ENCODE peak calls at places on chromosomes 5 and 9, in six cellular contexts. G is GM20000, P is NCI-H510A treated with DMSO at 0.1 percent for 48 hours, Z is AG08396, V is Right ventricle myocardium superior, H is fibroblast of the aortic adventitia. W is an unnamed sample.

GRCh38 chr9:108724669-108725068 is 131.1 kb downstream of the ACTL7B start:
- DNase-seq in P (no peak), V (no peak), Z (no peak), H (peak; percentile 5), G (no peak), W (no peak)

GRCh38 chr5:37955748-37956147 is 115.9 kb upstream of the GDNF start:
- DNase-seq in G (no peak), Z (no peak), P (no peak), V (no peak), H (no peak), W (no peak)

GRCh38 chr9:128011071-128011817 is 30.5 kb upstream of the EEIG1 start:
- DNase-seq in G (no peak), P (no peak), Z (no peak), H (no peak), V (peak; percentile 59), W (no peak)

GRCh38 chr5:61620660-61621650 is 288.9 kb downstream of the ZSWIM6 start:
- DNase-seq in Z (no peak), P (no peak), G (no peak), H (no peak), V (no peak), W (peak; percentile 11)

GRCh38 chr9:126521089-126521488 is 92.6 kb upstream of the LMX1B start:
- DNase-seq in H (no peak), P (no peak), G (no peak), Z (no peak), V (no peak), W (no peak)

GRCh38 chr5:389197-389821 is 53.7 kb upstream of the EXOC3 start:
- DNase-seq in G (peak; percentile 20), Z (no peak), V (no peak), P (no peak), H (no peak), W (no peak)

GRCh38 chr5:7592910-7593309 is 197.0 kb downstream of the ADCY2 start:
- DNase-seq in G (peak; percentile 6), Z (no peak), V (no peak), P (no peak), H (no peak), W (no peak)

GRCh38 chr9:125784286-125785049 is 37.3 kb downstream of the PBX3 start:
- DNase-seq in G (no peak), H (no peak), P (no peak), V (no peak), Z (peak; percentile 28), W (peak; percentile 9)

GRCh38 chr5:143110591-143110990 is 292.9 kb downstream of the NR3C1 start:
- DNase-seq in P (no peak), Z (no peak), V (no peak), G (no peak), H (peak; percentile 21), W (no peak)

GRCh38 chr5:76388236-76388635 is 14.8 kb upstream of the IQGAP2 start:
- DNase-seq in P (peak; percentile 11), H (no peak), Z (no peak), G (no peak), V (no peak), W (no peak)

GRCh38 chr9:20361220-20361619 is 261.1 kb downstream of the MLLT3 start:
- DNase-seq in Z (no peak), H (no peak), P (no peak), G (no peak), V (no peak), W (no peak)

GRCh38 chr9:137685886-137686420 is 67.1 kb downstream of the EHMT1 start:
- DNase-seq in P (no peak), G (no peak), H (no peak), V (no peak), Z (no peak), W (no peak)

GRCh38 chr9:98479967-98480847 is 224.8 kb upstream of the TBC1D2 start:
- DNase-seq in G (no peak), Z (no peak), H (no peak), P (no peak), V (no peak), W (no peak)

GRCh38 chr5:134438641-134439621 is 27.2 kb upstream of the CDKN2AIPNL start:
- DNase-seq in Z (peak; percentile 82), H (peak; percentile 100), P (peak; percentile 99), V (peak; percentile 80), G (no peak), W (peak; percentile 79)

GRCh38 chr9:98021306-98022040 is 35.1 kb upstream of the NANS start:
- DNase-seq in P (no peak), G (no peak), V (peak; percentile 75), Z (no peak), H (no peak), W (no peak)

GRCh38 chr5:112329429-112330090 is 89.5 kb downstream of the EPB41L4A start:
- DNase-seq in H (no peak), G (peak; percentile 35), P (peak; percentile 59), Z (no peak), V (no peak), W (no peak)

GRCh38 chr5:124575731-124576130 is 170.7 kb downstream of the ZNF608 start:
- DNase-seq in Z (no peak), G (no peak), H (no peak), P (no peak), V (no peak), W (no peak)

GRCh38 chr5:124706041-124706440 is 40.4 kb downstream of the ZNF608 start:
- DNase-seq in H (no peak), P (no peak), Z (no peak), V (no peak), G (no peak), W (no peak)

GRCh38 chr9:76313771-76314170 is 80.5 kb downstream of the RFK start:
- DNase-seq in V (no peak), P (no peak), G (no peak), H (no peak), Z (no peak), W (no peak)

GRCh38 chr9:109331353-109331752 is 10.5 kb upstream of the EPB41L4B start:
- DNase-seq in H (peak; percentile 69), V (peak; percentile 63), P (peak; percentile 76), Z (no peak), G (no peak), W (peak; percentile 86)

GRCh38 chr9:92188969-92189781 is 74.0 kb upstream of the SPTLC1 start:
- DNase-seq in P (no peak), G (no peak), H (no peak), Z (peak; percentile 31), V (no peak), W (no peak)

GRCh38 chr5:88555658-88556057 is 287.0 kb upstream of the TMEM161B start:
- DNase-seq in H (no peak), Z (no peak), P (no peak), V (no peak), G (no peak), W (no peak)

GRCh38 chr5:143145388-143145787 is 258.1 kb downstream of the NR3C1 start:
- DNase-seq in V (no peak), G (no peak), H (peak; percentile 62), Z (no peak), P (no peak), W (no peak)

GRCh38 chr9:125893277-125893676 is 146.1 kb downstream of the PBX3 start:
- DNase-seq in V (no peak), G (no peak), H (no peak), P (no peak), Z (no peak), W (no peak)

GRCh38 chr9:115517335-115518075 is 399.5 kb upstream of the TNC start:
- DNase-seq in Z (no peak), H (no peak), P (no peak), G (no peak), V (no peak), W (no peak)

GRCh38 chr5:59157001-59157527 is 574.2 kb downstream of the RAB3C start:
- DNase-seq in H (no peak), Z (no peak), G (no peak), V (no peak), P (no peak), W (no peak)

GRCh38 chr9:133944746-133945135 is 47.4 kb downstream of the VAV2 start:
- DNase-seq in V (peak; percentile 43), Z (no peak), G (no peak), H (peak; percentile 61), P (no peak), W (peak; percentile 95)

GRCh38 chr9:124625084-124625483 is 117.9 kb upstream of the NR5A1 start:
- DNase-seq in G (no peak), P (no peak), Z (no peak), H (no peak), V (no peak), W (no peak)

GRCh38 chr9:115739096-115739875 is 414.3 kb upstream of the PAPPA start:
- DNase-seq in V (no peak), P (no peak), H (peak; percentile 27), Z (no peak), G (no peak), W (peak; percentile 74)

GRCh38 chr9:124411514-124412227 is 3.6 kb downstream of the PSMB7 start:
- DNase-seq in V (no peak), P (no peak), Z (peak; percentile 44), G (no peak), H (peak; percentile 83), W (peak; percentile 62)

GRCh38 chr5:54002183-54002770 is 308.1 kb downstream of the ARL15 start:
- DNase-seq in V (no peak), Z (no peak), G (no peak), H (peak; percentile 34), P (no peak), W (no peak)

GRCh38 chr5:97854871-97855762 is 672.1 kb upstream of the RIOK2 start:
- DNase-seq in Z (peak; percentile 15), G (no peak), V (peak; percentile 45), H (peak; percentile 72), P (no peak), W (peak; percentile 84)

GRCh38 chr5:178551468-178551867 is 38.7 kb downstream of the COL23A1 start:
- DNase-seq in V (no peak), P (no peak), Z (no peak), H (no peak), G (no peak), W (no peak)

GRCh38 chr5:169218176-169218575 is 82.8 kb downstream of the SLIT3 start:
- DNase-seq in V (no peak), H (peak; percentile 37), G (no peak), P (no peak), Z (no peak), W (no peak)

GRCh38 chr9:10268500-10269485 is 344.0 kb downstream of the PTPRD start:
- DNase-seq in G (peak; percentile 5), P (peak; percentile 22), V (no peak), H (peak; percentile 46), Z (no peak), W (no peak)